ENCODE peak calls at places on chromosomes 2 and 18, in five cellular contexts. One of them, this sample, is unnamed.

GRCh38 chr2:207253946-207254345 is 88.2 kb upstream of the KLF7 start:
- DNase-seq in astrocyte of the spinal cord: peak
- DNase-seq in choroid plexus epithelial cell: peak
- DNase-seq in fibroblast of mammary gland: peak
- DNase-seq in cardiac muscle cell: no peak
- DNase-seq in this sample: peak

GRCh38 chr2:189178726-189179606 is 595 bp downstream of the COL5A2 start:
- DNase-seq in astrocyte of the spinal cord: peak
- DNase-seq in choroid plexus epithelial cell: peak
- DNase-seq in fibroblast of mammary gland: peak
- DNase-seq in cardiac muscle cell: peak
- DNase-seq in this sample: peak

GRCh38 chr2:235560345-235560744 is 66.5 kb downstream of the AGAP1 start:
- DNase-seq in astrocyte of the spinal cord: no peak
- DNase-seq in choroid plexus epithelial cell: no peak
- DNase-seq in fibroblast of mammary gland: no peak
- DNase-seq in cardiac muscle cell: no peak
- DNase-seq in this sample: no peak

GRCh38 chr2:181120625-181121024 is 140.2 kb downstream of the UBE2E3 start:
- DNase-seq in astrocyte of the spinal cord: peak
- DNase-seq in choroid plexus epithelial cell: no peak
- DNase-seq in fibroblast of mammary gland: no peak
- DNase-seq in cardiac muscle cell: no peak
- DNase-seq in this sample: no peak

GRCh38 chr2:122741403-122741802 is 986.0 kb downstream of the TSN start:
- DNase-seq in astrocyte of the spinal cord: no peak
- DNase-seq in choroid plexus epithelial cell: no peak
- DNase-seq in fibroblast of mammary gland: no peak
- DNase-seq in cardiac muscle cell: no peak
- DNase-seq in this sample: no peak

GRCh38 chr2:122328811-122329210 is 573.4 kb downstream of the TSN start:
- DNase-seq in astrocyte of the spinal cord: no peak
- DNase-seq in choroid plexus epithelial cell: no peak
- DNase-seq in fibroblast of mammary gland: no peak
- DNase-seq in cardiac muscle cell: no peak
- DNase-seq in this sample: peak

GRCh38 chr2:75098856-75099255 is 100.5 kb downstream of the TACR1 start:
- DNase-seq in astrocyte of the spinal cord: peak
- DNase-seq in choroid plexus epithelial cell: peak
- DNase-seq in fibroblast of mammary gland: peak
- DNase-seq in cardiac muscle cell: peak
- DNase-seq in this sample: peak

GRCh38 chr2:231181848-231182247 is 16.6 kb upstream of the ARMC9 start:
- DNase-seq in astrocyte of the spinal cord: peak
- DNase-seq in choroid plexus epithelial cell: peak
- DNase-seq in fibroblast of mammary gland: peak
- DNase-seq in cardiac muscle cell: no peak
- DNase-seq in this sample: peak

GRCh38 chr2:151716721-151717120 is 17.6 kb downstream of the NEB start:
- DNase-seq in astrocyte of the spinal cord: peak
- DNase-seq in choroid plexus epithelial cell: peak
- DNase-seq in fibroblast of mammary gland: no peak
- DNase-seq in cardiac muscle cell: peak
- DNase-seq in this sample: no peak

GRCh38 chr2:217189747-217190146 is 329.9 kb upstream of the TNP1 start:
- DNase-seq in astrocyte of the spinal cord: no peak
- DNase-seq in choroid plexus epithelial cell: no peak
- DNase-seq in fibroblast of mammary gland: no peak
- DNase-seq in cardiac muscle cell: no peak
- DNase-seq in this sample: no peak

GRCh38 chr2:105515581-105516415 is 116.9 kb upstream of the FHL2 start:
- DNase-seq in astrocyte of the spinal cord: no peak
- DNase-seq in choroid plexus epithelial cell: no peak
- DNase-seq in fibroblast of mammary gland: no peak
- DNase-seq in cardiac muscle cell: no peak
- DNase-seq in this sample: no peak

GRCh38 chr2:20451346-20451745 is 4.5 kb downstream of the RHOB start:
- DNase-seq in astrocyte of the spinal cord: peak
- DNase-seq in choroid plexus epithelial cell: peak
- DNase-seq in fibroblast of mammary gland: peak
- DNase-seq in cardiac muscle cell: no peak
- DNase-seq in this sample: peak

GRCh38 chr2:61165946-61166345 is 4.0 kb downstream of the C2orf74 start:
- DNase-seq in astrocyte of the spinal cord: no peak
- DNase-seq in choroid plexus epithelial cell: no peak
- DNase-seq in fibroblast of mammary gland: no peak
- DNase-seq in cardiac muscle cell: no peak
- DNase-seq in this sample: no peak

GRCh38 chr2:42025151-42025582 is 22.7 kb upstream of the PKDCC start:
- DNase-seq in astrocyte of the spinal cord: peak
- DNase-seq in choroid plexus epithelial cell: peak
- DNase-seq in fibroblast of mammary gland: peak
- DNase-seq in cardiac muscle cell: peak
- DNase-seq in this sample: peak

GRCh38 chr18:26439537-26439936 is 108.8 kb downstream of the KCTD1 start:
- DNase-seq in astrocyte of the spinal cord: no peak
- DNase-seq in choroid plexus epithelial cell: no peak
- DNase-seq in fibroblast of mammary gland: no peak
- DNase-seq in cardiac muscle cell: no peak
- DNase-seq in this sample: no peak

GRCh38 chr2:161384864-161385263 is 31.2 kb upstream of the TBR1 start:
- DNase-seq in astrocyte of the spinal cord: no peak
- DNase-seq in choroid plexus epithelial cell: no peak
- DNase-seq in fibroblast of mammary gland: no peak
- DNase-seq in cardiac muscle cell: no peak
- DNase-seq in this sample: no peak

GRCh38 chr2:55490554-55490953 is 29.0 kb upstream of the CFAP36 start:
- DNase-seq in astrocyte of the spinal cord: peak
- DNase-seq in choroid plexus epithelial cell: peak
- DNase-seq in fibroblast of mammary gland: peak
- DNase-seq in cardiac muscle cell: no peak
- DNase-seq in this sample: peak

GRCh38 chr2:67159929-67160328 is 237.2 kb upstream of the ETAA1 start:
- DNase-seq in astrocyte of the spinal cord: no peak
- DNase-seq in choroid plexus epithelial cell: peak
- DNase-seq in fibroblast of mammary gland: peak
- DNase-seq in cardiac muscle cell: no peak
- DNase-seq in this sample: no peak

GRCh38 chr2:112724611-112725525 is 4.0 kb downstream of the NT5DC4 start:
- DNase-seq in astrocyte of the spinal cord: no peak
- DNase-seq in choroid plexus epithelial cell: peak
- DNase-seq in fibroblast of mammary gland: no peak
- DNase-seq in cardiac muscle cell: peak
- DNase-seq in this sample: no peak

GRCh38 chr2:61632276-61633169 is 94.4 kb upstream of the XPO1 start:
- DNase-seq in astrocyte of the spinal cord: peak
- DNase-seq in choroid plexus epithelial cell: peak
- DNase-seq in fibroblast of mammary gland: no peak
- DNase-seq in cardiac muscle cell: no peak
- DNase-seq in this sample: peak

GRCh38 chr2:19944205-19944845 is 42.5 kb upstream of the TTC32 start:
- DNase-seq in astrocyte of the spinal cord: no peak
- DNase-seq in choroid plexus epithelial cell: no peak
- DNase-seq in fibroblast of mammary gland: no peak
- DNase-seq in cardiac muscle cell: no peak
- DNase-seq in this sample: no peak

GRCh38 chr2:11186145-11186544 is 30.9 kb downstream of the SLC66A3 start:
- DNase-seq in astrocyte of the spinal cord: no peak
- DNase-seq in choroid plexus epithelial cell: no peak
- DNase-seq in fibroblast of mammary gland: no peak
- DNase-seq in cardiac muscle cell: no peak
- DNase-seq in this sample: no peak

GRCh38 chr2:199458017-199458805 is 472 bp upstream of the SATB2 start:
- DNase-seq in astrocyte of the spinal cord: no peak
- DNase-seq in choroid plexus epithelial cell: peak
- DNase-seq in fibroblast of mammary gland: peak
- DNase-seq in cardiac muscle cell: peak
- DNase-seq in this sample: no peak

GRCh38 chr2:215833531-215834162 is 179.7 kb downstream of the MREG start:
- DNase-seq in astrocyte of the spinal cord: peak
- DNase-seq in choroid plexus epithelial cell: peak
- DNase-seq in fibroblast of mammary gland: peak
- DNase-seq in cardiac muscle cell: no peak
- DNase-seq in this sample: peak

GRCh38 chr2:157480182-157480961 is 36.5 kb upstream of the CYTIP start:
- DNase-seq in astrocyte of the spinal cord: no peak
- DNase-seq in choroid plexus epithelial cell: peak
- DNase-seq in fibroblast of mammary gland: peak
- DNase-seq in cardiac muscle cell: no peak
- DNase-seq in this sample: peak

GRCh38 chr2:222733846-222734689 is 62.6 kb downstream of the MOGAT1 start:
- DNase-seq in astrocyte of the spinal cord: no peak
- DNase-seq in choroid plexus epithelial cell: no peak
- DNase-seq in fibroblast of mammary gland: no peak
- DNase-seq in cardiac muscle cell: no peak
- DNase-seq in this sample: peak

GRCh38 chr2:136281281-136282117 is 163.6 kb upstream of the CXCR4 start:
- DNase-seq in astrocyte of the spinal cord: no peak
- DNase-seq in choroid plexus epithelial cell: no peak
- DNase-seq in fibroblast of mammary gland: no peak
- DNase-seq in cardiac muscle cell: no peak
- DNase-seq in this sample: no peak

GRCh38 chr2:152740743-152741328 is 22.4 kb downstream of the ARL6IP6 start:
- DNase-seq in astrocyte of the spinal cord: peak
- DNase-seq in choroid plexus epithelial cell: peak
- DNase-seq in fibroblast of mammary gland: peak
- DNase-seq in cardiac muscle cell: peak
- DNase-seq in this sample: peak

GRCh38 chr2:71783215-71783614 is 329.9 kb downstream of the DYSF start:
- DNase-seq in astrocyte of the spinal cord: no peak
- DNase-seq in choroid plexus epithelial cell: peak
- DNase-seq in fibroblast of mammary gland: no peak
- DNase-seq in cardiac muscle cell: no peak
- DNase-seq in this sample: peak

GRCh38 chr18:52339891-52340371 is at the start of gene DCC:
- DNase-seq in astrocyte of the spinal cord: peak
- DNase-seq in choroid plexus epithelial cell: peak
- DNase-seq in fibroblast of mammary gland: peak
- DNase-seq in cardiac muscle cell: peak
- DNase-seq in this sample: peak

GRCh38 chr18:21391074-21391673 is 149.1 kb downstream of the GREB1L start:
- DNase-seq in astrocyte of the spinal cord: peak
- DNase-seq in choroid plexus epithelial cell: peak
- DNase-seq in fibroblast of mammary gland: peak
- DNase-seq in cardiac muscle cell: no peak
- DNase-seq in this sample: no peak

GRCh38 chr2:147491491-147491890 is 353.3 kb upstream of the ACVR2A start:
- DNase-seq in astrocyte of the spinal cord: no peak
- DNase-seq in choroid plexus epithelial cell: no peak
- DNase-seq in fibroblast of mammary gland: no peak
- DNase-seq in cardiac muscle cell: no peak
- DNase-seq in this sample: no peak

GRCh38 chr2:43083710-43084698 is 142.4 kb downstream of the ZFP36L2 start:
- DNase-seq in astrocyte of the spinal cord: peak
- DNase-seq in choroid plexus epithelial cell: no peak
- DNase-seq in fibroblast of mammary gland: peak
- DNase-seq in cardiac muscle cell: peak
- DNase-seq in this sample: peak

DNA sequence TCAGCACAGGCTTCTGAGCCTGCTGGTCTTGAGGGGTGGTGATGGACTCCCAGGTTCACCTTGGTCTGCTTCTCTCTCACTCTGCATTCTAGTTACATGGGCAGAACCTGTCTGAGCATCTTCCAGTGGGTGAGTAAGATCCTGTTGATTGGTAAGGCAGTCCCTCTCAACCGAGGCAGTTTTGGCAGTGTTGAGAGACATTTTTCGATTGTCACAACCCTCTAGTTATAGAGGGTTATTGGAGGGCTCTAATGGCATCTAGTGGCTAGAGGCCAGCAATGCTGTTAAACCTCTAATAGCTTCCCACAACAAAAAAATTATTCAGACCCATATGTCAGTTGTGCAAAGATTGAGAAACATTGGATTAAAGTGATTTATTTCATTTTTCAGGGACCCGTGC is 9.3 kb upstream of the MGAT5 start:
- DNase-seq in astrocyte of the spinal cord: no peak
- DNase-seq in choroid plexus epithelial cell: no peak
- DNase-seq in fibroblast of mammary gland: no peak
- DNase-seq in cardiac muscle cell: no peak
- DNase-seq in this sample: no peak
- TF ChIP-seq CTCF in astrocyte of the spinal cord: no peak
- TF ChIP-seq CTCF in choroid plexus epithelial cell: no peak
- TF ChIP-seq CTCF in fibroblast of mammary gland: no peak
- TF ChIP-seq CTCF in cardiac muscle cell: no peak
- TF ChIP-seq CTCF in this sample: no peak

GRCh38 chr18:58443671-58444070 is 185.2 kb downstream of the ALPK2 start:
- DNase-seq in astrocyte of the spinal cord: no peak
- DNase-seq in choroid plexus epithelial cell: no peak
- DNase-seq in fibroblast of mammary gland: no peak
- DNase-seq in cardiac muscle cell: no peak
- DNase-seq in this sample: no peak

GRCh38 chr18:58438984-58439311 is 189.9 kb downstream of the ALPK2 start:
- DNase-seq in astrocyte of the spinal cord: no peak
- DNase-seq in choroid plexus epithelial cell: no peak
- DNase-seq in fibroblast of mammary gland: no peak
- DNase-seq in cardiac muscle cell: no peak
- DNase-seq in this sample: no peak

GRCh38 chr18:58438161-58438983 is 190.5 kb downstream of the ALPK2 start:
- DNase-seq in astrocyte of the spinal cord: no peak
- DNase-seq in choroid plexus epithelial cell: peak
- DNase-seq in fibroblast of mammary gland: peak
- DNase-seq in cardiac muscle cell: no peak
- DNase-seq in this sample: peak
- H3K4me3 ChIP-seq in astrocyte of the spinal cord: no peak
- H3K4me3 ChIP-seq in choroid plexus epithelial cell: no peak
- H3K4me3 ChIP-seq in fibroblast of mammary gland: peak
- H3K4me3 ChIP-seq in cardiac muscle cell: no peak
- H3K4me3 ChIP-seq in this sample: peak

DNA sequence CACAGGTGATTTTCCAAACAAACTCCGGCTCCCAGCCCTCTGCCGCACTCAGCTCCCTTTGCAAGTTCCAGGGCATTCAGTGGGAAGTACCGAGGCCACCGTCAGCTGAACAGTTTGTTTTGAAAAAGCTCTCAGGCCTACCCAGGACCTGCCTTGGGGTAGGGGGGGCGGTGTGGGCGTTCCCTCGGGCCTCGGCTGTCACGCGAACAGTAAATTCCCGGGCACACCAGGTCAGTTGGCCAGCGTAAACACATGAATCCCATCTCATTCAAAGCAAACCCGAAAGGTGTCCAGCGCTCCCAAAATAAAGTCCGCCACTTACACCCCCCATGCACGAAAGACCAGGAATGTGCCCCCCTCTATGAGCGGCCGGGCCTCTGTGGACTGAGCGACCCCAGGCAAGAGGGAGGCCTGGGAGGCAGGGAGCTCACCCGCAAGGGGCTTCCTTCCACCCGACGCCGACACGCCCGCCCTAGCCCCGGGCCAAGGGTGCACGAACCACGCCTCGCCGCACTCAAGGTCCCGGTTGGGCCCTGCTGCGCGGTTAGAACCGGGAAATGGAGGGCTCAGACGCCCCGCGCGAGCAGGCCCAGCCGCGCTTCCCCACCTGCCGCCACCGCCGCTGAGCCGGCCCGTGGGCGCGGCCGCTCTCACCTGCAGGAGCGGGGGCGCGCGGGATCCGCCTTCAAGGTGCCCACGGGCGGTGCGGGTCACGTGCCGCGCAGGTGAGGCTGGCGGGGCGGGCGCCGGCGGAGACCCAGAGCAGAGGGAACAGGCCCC is at the start of gene WDSUB1:
- DNase-seq in astrocyte of the spinal cord: peak
- DNase-seq in choroid plexus epithelial cell: peak
- DNase-seq in fibroblast of mammary gland: peak
- DNase-seq in cardiac muscle cell: peak
- DNase-seq in this sample: peak
- TF ChIP-seq CTCF in astrocyte of the spinal cord: no peak
- TF ChIP-seq CTCF in choroid plexus epithelial cell: no peak
- TF ChIP-seq CTCF in fibroblast of mammary gland: no peak
- TF ChIP-seq CTCF in cardiac muscle cell: no peak
- TF ChIP-seq CTCF in this sample: no peak

GRCh38 chr2:227871375-227871788 is at the start of gene DAW1:
- DNase-seq in astrocyte of the spinal cord: peak
- DNase-seq in choroid plexus epithelial cell: peak
- DNase-seq in fibroblast of mammary gland: peak
- DNase-seq in cardiac muscle cell: peak
- DNase-seq in this sample: peak
- H3K4me3 ChIP-seq in astrocyte of the spinal cord: peak
- H3K4me3 ChIP-seq in choroid plexus epithelial cell: peak
- H3K4me3 ChIP-seq in fibroblast of mammary gland: peak
- H3K4me3 ChIP-seq in cardiac muscle cell: peak
- H3K4me3 ChIP-seq in this sample: peak

This sample was measured in cardiac fibroblast.